ENCODE peak calls at places on chromosome 1, in six cellular contexts. One of them, this sample, is unnamed.

GRCh38 chr1:183416850-183417690 is 1.1 kb downstream of the NMNAT2 start:
- DNase-seq in CD8-positive, alpha-beta memory T cell: peak; percentile 28
- DNase-seq in aorta: peak; percentile 90
- DNase-seq in WERI-Rb-1: peak; percentile 58
- DNase-seq in fibroblast of lung: peak; percentile 57
- DNase-seq in adrenal gland: peak; percentile 61
- DNase-seq in this sample: no peak

GRCh38 chr1:2215909-2216766 is 12.0 kb upstream of the SKI start:
- DNase-seq in CD8-positive, alpha-beta memory T cell: no peak
- DNase-seq in aorta: no peak
- DNase-seq in WERI-Rb-1: no peak
- DNase-seq in fibroblast of lung: no peak
- DNase-seq in adrenal gland: no peak
- DNase-seq in this sample: no peak

GRCh38 chr1:113488576-113489177 is 98.4 kb downstream of the MAGI3 start:
- DNase-seq in CD8-positive, alpha-beta memory T cell: no peak
- DNase-seq in aorta: peak; percentile 34
- DNase-seq in WERI-Rb-1: no peak
- DNase-seq in fibroblast of lung: no peak
- DNase-seq in adrenal gland: no peak
- DNase-seq in this sample: no peak

GRCh38 chr1:17856496-17857108 is 101.5 kb downstream of the ACTL8 start:
- DNase-seq in CD8-positive, alpha-beta memory T cell: no peak
- DNase-seq in aorta: no peak
- DNase-seq in WERI-Rb-1: no peak
- DNase-seq in fibroblast of lung: no peak
- DNase-seq in adrenal gland: no peak
- DNase-seq in this sample: no peak

GRCh38 chr1:16143566-16144324 is 12.1 kb downstream of the EPHA2 start:
- DNase-seq in CD8-positive, alpha-beta memory T cell: no peak
- DNase-seq in aorta: no peak
- DNase-seq in WERI-Rb-1: no peak
- DNase-seq in fibroblast of lung: no peak
- DNase-seq in adrenal gland: no peak
- DNase-seq in this sample: no peak

GRCh38 chr1:107477233-107477632 is 336.4 kb downstream of the NTNG1 start:
- DNase-seq in CD8-positive, alpha-beta memory T cell: no peak
- DNase-seq in aorta: no peak
- DNase-seq in WERI-Rb-1: peak; percentile 20
- DNase-seq in fibroblast of lung: no peak
- DNase-seq in adrenal gland: no peak
- DNase-seq in this sample: no peak

GRCh38 chr1:183605904-183606303 is 15.6 kb upstream of the NCF2 start:
- DNase-seq in CD8-positive, alpha-beta memory T cell: no peak
- DNase-seq in aorta: no peak
- DNase-seq in WERI-Rb-1: no peak
- DNase-seq in fibroblast of lung: no peak
- DNase-seq in adrenal gland: no peak
- DNase-seq in this sample: no peak

GRCh38 chr1:69710484-69710883 is 142.8 kb downstream of the LRRC7 start:
- DNase-seq in CD8-positive, alpha-beta memory T cell: no peak
- DNase-seq in aorta: no peak
- DNase-seq in WERI-Rb-1: no peak
- DNase-seq in fibroblast of lung: no peak
- DNase-seq in adrenal gland: no peak
- DNase-seq in this sample: no peak

GRCh38 chr1:197042676-197043341 is 24.3 kb downstream of the F13B start:
- DNase-seq in CD8-positive, alpha-beta memory T cell: no peak
- DNase-seq in aorta: no peak
- DNase-seq in WERI-Rb-1: no peak
- DNase-seq in fibroblast of lung: no peak
- DNase-seq in adrenal gland: no peak
- DNase-seq in this sample: no peak

GRCh38 chr1:174965006-174965971 is 34.5 kb upstream of the CACYBP start:
- DNase-seq in CD8-positive, alpha-beta memory T cell: peak; percentile 63
- DNase-seq in aorta: no peak
- DNase-seq in WERI-Rb-1: no peak
- DNase-seq in fibroblast of lung: no peak
- DNase-seq in adrenal gland: no peak
- DNase-seq in this sample: no peak

GRCh38 chr1:185720633-185721272 is 13.4 kb upstream of the HMCN1 start:
- DNase-seq in CD8-positive, alpha-beta memory T cell: no peak
- DNase-seq in aorta: no peak
- DNase-seq in WERI-Rb-1: no peak
- DNase-seq in fibroblast of lung: peak; percentile 72
- DNase-seq in adrenal gland: no peak
- DNase-seq in this sample: no peak

GRCh38 chr1:39952359-39953110 is 2.4 kb upstream of the MFSD2A start:
- DNase-seq in CD8-positive, alpha-beta memory T cell: no peak
- DNase-seq in aorta: no peak
- DNase-seq in WERI-Rb-1: no peak
- DNase-seq in fibroblast of lung: no peak
- DNase-seq in adrenal gland: no peak
- DNase-seq in this sample: no peak

GRCh38 chr1:17630048-17630830 is 90.7 kb downstream of the ARHGEF10L start:
- DNase-seq in CD8-positive, alpha-beta memory T cell: no peak
- DNase-seq in aorta: peak; percentile 84
- DNase-seq in WERI-Rb-1: no peak
- DNase-seq in fibroblast of lung: peak; percentile 68
- DNase-seq in adrenal gland: peak; percentile 38
- DNase-seq in this sample: no peak

GRCh38 chr1:118921994-118922393 is 66.1 kb downstream of the TBX15 start:
- DNase-seq in CD8-positive, alpha-beta memory T cell: no peak
- DNase-seq in aorta: no peak
- DNase-seq in WERI-Rb-1: no peak
- DNase-seq in fibroblast of lung: no peak
- DNase-seq in adrenal gland: no peak
- DNase-seq in this sample: no peak

GRCh38 chr1:97654866-97655265 is 266.0 kb downstream of the DPYD start:
- DNase-seq in CD8-positive, alpha-beta memory T cell: no peak
- DNase-seq in aorta: no peak
- DNase-seq in WERI-Rb-1: no peak
- DNase-seq in fibroblast of lung: no peak
- DNase-seq in adrenal gland: no peak
- DNase-seq in this sample: no peak

GRCh38 chr1:56938636-56939035 is 27.2 kb downstream of the C8B start:
- DNase-seq in CD8-positive, alpha-beta memory T cell: no peak
- DNase-seq in aorta: no peak
- DNase-seq in WERI-Rb-1: no peak
- DNase-seq in fibroblast of lung: no peak
- DNase-seq in adrenal gland: no peak
- DNase-seq in this sample: no peak

GRCh38 chr1:34906756-34907155 is 22.7 kb downstream of the DLGAP3 start:
- DNase-seq in CD8-positive, alpha-beta memory T cell: no peak
- DNase-seq in aorta: no peak
- DNase-seq in WERI-Rb-1: peak; percentile 92
- DNase-seq in fibroblast of lung: no peak
- DNase-seq in adrenal gland: no peak
- DNase-seq in this sample: no peak

GRCh38 chr1:228370941-228371740 is 35.5 kb downstream of the TRIM11 start:
- DNase-seq in CD8-positive, alpha-beta memory T cell: no peak
- DNase-seq in aorta: peak; percentile 47
- DNase-seq in WERI-Rb-1: peak; percentile 5
- DNase-seq in fibroblast of lung: no peak
- DNase-seq in adrenal gland: peak; percentile 59
- DNase-seq in this sample: no peak

GRCh38 chr1:169885207-169885606 is 8.5 kb downstream of the SCYL3 start:
- DNase-seq in CD8-positive, alpha-beta memory T cell: no peak
- DNase-seq in aorta: no peak
- DNase-seq in WERI-Rb-1: no peak
- DNase-seq in fibroblast of lung: no peak
- DNase-seq in adrenal gland: no peak
- DNase-seq in this sample: no peak

GRCh38 chr1:210223174-210223904 is 9.3 kb upstream of the SERTAD4 start:
- DNase-seq in CD8-positive, alpha-beta memory T cell: no peak
- DNase-seq in aorta: no peak
- DNase-seq in WERI-Rb-1: no peak
- DNase-seq in fibroblast of lung: no peak
- DNase-seq in adrenal gland: no peak
- DNase-seq in this sample: no peak

GRCh38 chr1:159141584-159142518 is 29.6 kb upstream of the CADM3 start:
- DNase-seq in CD8-positive, alpha-beta memory T cell: no peak
- DNase-seq in aorta: no peak
- DNase-seq in WERI-Rb-1: no peak
- DNase-seq in fibroblast of lung: peak; percentile 49
- DNase-seq in adrenal gland: no peak
- DNase-seq in this sample: no peak

GRCh38 chr1:211381481-211382181 is 55.0 kb downstream of the TRAF5 start:
- DNase-seq in CD8-positive, alpha-beta memory T cell: no peak
- DNase-seq in aorta: no peak
- DNase-seq in WERI-Rb-1: no peak
- DNase-seq in fibroblast of lung: no peak
- DNase-seq in adrenal gland: no peak
- DNase-seq in this sample: no peak

GRCh38 chr1:76942549-76942948 is 75.3 kb downstream of the ST6GALNAC5 start:
- DNase-seq in CD8-positive, alpha-beta memory T cell: no peak
- DNase-seq in aorta: no peak
- DNase-seq in WERI-Rb-1: no peak
- DNase-seq in fibroblast of lung: peak; percentile 64
- DNase-seq in adrenal gland: no peak
- DNase-seq in this sample: no peak
- H3K27ac ChIP-seq in CD8-positive, alpha-beta memory T cell: no peak overlapping the region
- H3K27ac ChIP-seq in aorta: no peak overlapping the region
- H3K27ac ChIP-seq in WERI-Rb-1: no peak overlapping the region
- H3K27ac ChIP-seq in fibroblast of lung: no peak overlapping the region
- H3K27ac ChIP-seq in adrenal gland: no peak overlapping the region
- H3K27ac ChIP-seq in this sample: no peak overlapping the region

GRCh38 chr1:162854245-162854860 is 6.6 kb downstream of the CCDC190 start:
- DNase-seq in CD8-positive, alpha-beta memory T cell: peak; percentile 20
- DNase-seq in aorta: peak; percentile 82
- DNase-seq in WERI-Rb-1: peak; percentile 84
- DNase-seq in fibroblast of lung: peak; percentile 84
- DNase-seq in adrenal gland: peak; percentile 61
- DNase-seq in this sample: no peak
- H3K27ac ChIP-seq in CD8-positive, alpha-beta memory T cell: no peak overlapping the region
- H3K27ac ChIP-seq in aorta: peak overlapping the region; percentile 73
- H3K27ac ChIP-seq in WERI-Rb-1: no peak overlapping the region
- H3K27ac ChIP-seq in fibroblast of lung: peak overlapping the region; percentile 15
- H3K27ac ChIP-seq in adrenal gland: no peak overlapping the region
- H3K27ac ChIP-seq in this sample: no peak overlapping the region

DNA sequence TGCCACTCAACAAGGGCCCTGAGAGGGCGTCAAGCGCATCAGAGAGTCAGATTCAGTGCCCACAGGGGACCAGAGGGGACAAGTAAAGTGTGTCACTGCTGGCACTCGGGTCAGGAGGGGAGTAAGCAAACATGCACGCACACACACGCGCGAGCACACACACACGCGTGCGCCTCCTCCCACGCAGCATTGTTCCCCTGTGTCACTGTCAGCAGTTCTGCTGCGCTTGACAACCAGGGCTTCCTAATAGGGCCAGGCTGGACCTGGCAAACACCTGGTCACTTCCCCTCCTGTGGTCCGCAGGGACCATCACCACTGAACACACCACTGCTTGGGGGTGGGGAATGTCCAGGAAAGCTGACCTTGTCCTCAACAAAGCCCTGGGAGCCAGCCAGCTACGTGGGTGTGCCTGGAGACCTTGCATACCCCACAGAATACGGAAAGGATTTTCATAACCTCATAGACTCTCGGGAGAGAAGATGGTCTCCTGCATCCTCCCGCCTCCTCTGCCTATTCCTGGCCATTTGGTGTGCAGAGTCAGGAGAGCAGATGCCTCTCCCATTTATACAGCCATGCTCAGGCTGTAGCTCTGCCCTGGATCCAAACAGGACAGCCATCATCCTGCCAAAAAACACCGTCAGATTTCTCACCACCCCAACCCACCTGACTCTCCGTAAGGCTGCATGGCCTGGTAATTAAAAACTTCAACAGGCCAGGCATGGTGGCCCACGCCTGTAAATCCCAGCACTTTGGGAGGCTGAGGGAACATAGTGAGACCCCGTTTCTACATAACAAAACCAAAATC is 73.2 kb downstream of the SSBP3 start:
- DNase-seq in CD8-positive, alpha-beta memory T cell: no peak
- DNase-seq in aorta: no peak
- DNase-seq in WERI-Rb-1: no peak
- DNase-seq in fibroblast of lung: no peak
- DNase-seq in adrenal gland: peak; percentile 45
- DNase-seq in this sample: no peak
- H3K27ac ChIP-seq in CD8-positive, alpha-beta memory T cell: no peak overlapping the region
- H3K27ac ChIP-seq in aorta: no peak overlapping the region
- H3K27ac ChIP-seq in WERI-Rb-1: peak overlapping the region; percentile 100
- H3K27ac ChIP-seq in fibroblast of lung: no peak overlapping the region
- H3K27ac ChIP-seq in adrenal gland: peak overlapping the region; percentile 0
- H3K27ac ChIP-seq in this sample: no peak overlapping the region

DNA sequence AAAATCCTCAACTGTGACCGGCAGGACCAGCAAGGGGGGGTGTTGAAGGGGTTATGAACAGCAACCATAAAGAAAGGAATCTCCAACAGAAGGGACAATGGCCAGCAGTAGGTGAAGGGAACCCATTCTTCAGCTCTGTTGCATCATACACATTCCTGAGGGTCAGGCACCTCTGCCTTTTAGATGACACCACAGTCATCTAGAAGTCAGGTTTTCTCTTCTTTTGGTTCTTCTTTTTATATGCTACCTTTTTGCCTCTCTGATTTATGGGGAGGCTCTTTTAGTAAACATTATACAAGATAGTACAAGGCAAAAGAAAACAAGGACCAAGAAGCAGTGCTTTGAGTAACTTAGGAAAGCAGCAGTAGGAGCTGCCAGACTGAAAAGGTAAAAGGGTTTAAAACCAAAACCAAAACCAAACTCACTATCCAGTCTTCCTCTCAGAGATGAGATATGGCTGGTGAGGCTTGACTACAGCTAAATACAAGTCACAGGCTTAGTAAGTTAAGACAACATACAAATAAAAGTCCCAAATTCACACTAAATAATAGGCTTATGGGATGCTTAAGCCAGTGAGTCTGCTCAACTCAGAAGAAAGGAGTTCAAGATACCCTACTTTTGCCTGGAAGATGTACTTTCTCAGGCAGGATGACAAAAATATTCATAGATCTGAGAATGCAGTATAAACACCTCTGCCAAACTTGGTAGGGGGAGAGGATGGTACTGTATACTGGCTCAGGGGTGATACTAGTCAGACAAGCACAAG is 4.1 kb downstream of the TEX38 start:
- DNase-seq in CD8-positive, alpha-beta memory T cell: peak; percentile 11
- DNase-seq in aorta: no peak
- DNase-seq in WERI-Rb-1: no peak
- DNase-seq in fibroblast of lung: no peak
- DNase-seq in adrenal gland: no peak
- DNase-seq in this sample: no peak
- H3K27ac ChIP-seq in CD8-positive, alpha-beta memory T cell: peak overlapping the region; percentile 34
- H3K27ac ChIP-seq in aorta: no peak overlapping the region
- H3K27ac ChIP-seq in WERI-Rb-1: no peak overlapping the region
- H3K27ac ChIP-seq in fibroblast of lung: no peak overlapping the region
- H3K27ac ChIP-seq in adrenal gland: no peak overlapping the region
- H3K27ac ChIP-seq in this sample: no peak overlapping the region